ENCODE peak calls at places on chromosomes 3 and 15, in six cellular contexts. Y, S, U, D, V and M are unnamed samples. For H3K36me3, the result is how much of the 10 kb centered on the place peaks cover.

GRCh38 chr3:29721789-29722188 is 440.9 kb downstream of the RBMS3 start:
- DNase-seq in Y (no peak), S (peak), U (no peak), D (no peak), V (no peak), M (no peak)

GRCh38 chr15:96409231-96410138 is 79.0 kb downstream of the NR2F2 start:
- DNase-seq in Y (no peak), S (peak), U (no peak), D (no peak), V (no peak), M (peak)

GRCh38 chr3:3573341-3573740 is 225.9 kb upstream of the LRRN1 start:
- DNase-seq in Y (no peak), S (no peak), U (no peak), D (no peak), V (no peak), M (no peak)

GRCh38 chr15:60219841-60220240 is 177.9 kb downstream of the ANXA2 start:
- DNase-seq in Y (no peak), S (no peak), U (no peak), D (no peak), V (no peak), M (no peak)

GRCh38 chr15:99631256-99631655 is 65.5 kb downstream of the MEF2A start:
- DNase-seq in Y (no peak), S (no peak), U (no peak), D (no peak), V (no peak), M (no peak)

GRCh38 chr15:68051109-68051508 is 3.0 kb upstream of the PIAS1 start:
- DNase-seq in Y (no peak), S (no peak), U (no peak), D (no peak), V (no peak), M (no peak)

GRCh38 chr3:49006591-49007067 is 562 bp upstream of the WDR6 start:
- DNase-seq in Y (peak), S (peak), U (no peak), D (peak), V (peak), M (no peak)

GRCh38 chr3:159643406-159643805 is 345.2 kb upstream of the IL12A start:
- DNase-seq in Y (no peak), S (no peak), U (no peak), D (no peak), V (no peak), M (no peak)

GRCh38 chr3:135991621-135992020 is 26.1 kb downstream of the PPP2R3A start:
- DNase-seq in Y (no peak), S (no peak), U (no peak), D (peak), V (no peak), M (no peak)

GRCh38 chr15:74776851-74777768 is 4.8 kb upstream of the CSK start:
- DNase-seq in Y (peak), S (peak), U (no peak), D (no peak), V (peak), M (no peak)

GRCh38 chr3:51388286-51389029 is 2.6 kb upstream of the RBM15B start:
- DNase-seq in Y (no peak), S (no peak), U (peak), D (no peak), V (peak), M (peak)

GRCh38 chr3:98445949-98446406 is 17.0 kb upstream of the OR5K1 start:
- DNase-seq in Y (no peak), S (no peak), U (no peak), D (no peak), V (no peak), M (no peak)

GRCh38 chr15:52326758-52327157 is 31.2 kb upstream of the MYO5C start:
- DNase-seq in Y (no peak), S (peak), U (no peak), D (peak), V (no peak), M (no peak)

GRCh38 chr15:23642413-23643044 is 5.1 kb downstream of the MAGEL2 start:
- DNase-seq in Y (peak), S (peak), U (peak), D (peak), V (peak), M (peak)

GRCh38 chr15:43527802-43528541 is 10.6 kb downstream of the MAP1A start:
- DNase-seq in Y (no peak), S (no peak), U (no peak), D (no peak), V (no peak), M (no peak)

GRCh38 chr15:25243800-25244097 is 195.1 kb downstream of the UBE3A start:
- DNase-seq in Y (peak), S (no peak), U (no peak), D (no peak), V (peak), M (no peak)

GRCh38 chr15:72474912-72475601 is 927 bp downstream of the ARIH1 start:
- DNase-seq in Y (peak), S (peak), U (peak), D (peak), V (peak), M (peak)

DNA sequence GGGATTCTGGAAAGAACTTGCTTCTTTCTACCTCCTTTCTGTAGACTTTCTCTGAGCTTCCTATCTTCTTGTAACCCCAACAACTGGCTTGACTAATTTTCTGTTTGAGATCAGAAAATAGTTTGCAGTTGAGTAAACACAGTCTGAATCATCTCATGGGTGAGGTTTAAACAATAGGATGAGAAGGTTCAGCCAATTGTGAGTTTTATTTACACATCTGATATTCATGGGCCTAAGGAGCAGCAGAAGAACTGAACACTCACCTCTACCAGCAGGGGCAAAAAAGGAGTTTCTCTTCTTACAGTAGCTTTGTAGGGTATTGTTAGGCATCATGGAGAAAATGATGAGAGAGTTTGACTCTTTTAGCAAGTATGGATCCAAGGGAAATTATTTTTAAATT is 54.2 kb downstream of the DTWD1 start:
- DNase-seq in Y (no peak), S (peak), U (no peak), D (peak), V (no peak), M (peak)
- TF ChIP-seq CTCF in Y (no peak), S (no peak), U (no peak), D (peak), V (no peak), M (peak)

DNA sequence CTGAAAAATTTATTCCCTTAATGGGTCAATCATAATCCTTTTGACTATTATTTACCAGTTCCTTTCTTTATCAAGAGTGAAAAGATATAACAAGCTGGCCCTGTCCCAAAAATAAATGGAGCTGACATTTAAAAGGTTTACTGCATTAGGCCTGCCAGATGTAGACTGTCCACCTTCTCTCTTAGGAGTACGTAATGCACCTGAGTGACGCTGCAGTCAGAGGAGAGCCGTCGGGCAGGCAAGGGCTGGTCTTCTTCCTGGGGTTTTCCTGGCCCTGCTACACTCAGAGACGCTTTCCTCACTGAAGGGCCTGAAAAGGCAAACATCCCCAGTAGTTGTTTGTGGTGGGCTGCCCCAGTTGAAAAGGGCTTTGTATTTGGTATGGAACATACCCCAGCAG is 27.6 kb downstream of the NEK4 start:
- DNase-seq in Y (no peak), S (no peak), U (peak), D (no peak), V (no peak), M (no peak)
- H3K36me3 ChIP-seq in Y (half or more), S (half or more), U (half or more), D (under half), V (under half), M (under half)

DNA sequence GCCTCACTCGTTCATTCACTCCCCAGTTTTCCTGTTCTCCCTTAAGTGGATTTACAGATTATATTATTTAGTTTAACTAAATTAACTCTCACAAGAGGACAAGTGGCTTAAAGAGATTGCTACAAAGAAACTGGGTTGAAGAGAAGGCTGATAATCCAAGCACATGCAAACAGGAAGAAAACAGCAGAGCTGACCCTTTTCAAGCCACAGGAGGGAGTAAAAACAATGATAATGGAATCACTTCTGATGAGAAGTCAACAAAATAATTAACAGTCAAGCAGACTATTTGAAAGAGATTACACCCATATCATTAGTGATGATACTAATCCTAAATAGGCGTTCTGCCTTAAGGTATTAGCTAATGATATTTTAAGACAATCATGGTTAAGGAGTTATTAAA is 31.7 kb downstream of the BOC start:
- DNase-seq in Y (no peak), S (no peak), U (no peak), D (no peak), V (no peak), M (no peak)
- H3K27ac ChIP-seq in Y (no peak), S (no peak), U (peak), D (no peak), V (no peak), M (no peak)

GRCh38 chr3:115438799-115439198 is 184.5 kb upstream of the GAP43 start:
- DNase-seq in Y (no peak), S (no peak), U (no peak), D (no peak), V (no peak), M (no peak)
- TF ChIP-seq CTCF in Y (no peak), S (no peak), U (no peak), D (no peak), V (no peak), M (no peak)

GRCh38 chr15:101309436-101310162 is 14.6 kb upstream of the SNRPA1 start:
- DNase-seq in Y (peak), S (no peak), U (peak), D (no peak), V (no peak), M (no peak)

GRCh38 chr15:101307048-101307896 is 12.2 kb upstream of the SNRPA1 start:
- DNase-seq in Y (peak), S (no peak), U (no peak), D (no peak), V (no peak), M (no peak)

GRCh38 chr15:101310163-101310480 is 15.1 kb upstream of the SNRPA1 start:
- DNase-seq in Y (peak), S (no peak), U (no peak), D (no peak), V (no peak), M (no peak)

GRCh38 chr15:101307897-101308603 is 13.0 kb upstream of the SNRPA1 start:
- DNase-seq in Y (peak), S (no peak), U (peak), D (no peak), V (no peak), M (no peak)

GRCh38 chr15:101308604-101309435 is 13.8 kb upstream of the SNRPA1 start:
- DNase-seq in Y (peak), S (no peak), U (peak), D (no peak), V (no peak), M (no peak)
- H3K36me3 ChIP-seq in Y (under half), S (under half), U (under half), D (under half), V (under half), M (under half)

DNA sequence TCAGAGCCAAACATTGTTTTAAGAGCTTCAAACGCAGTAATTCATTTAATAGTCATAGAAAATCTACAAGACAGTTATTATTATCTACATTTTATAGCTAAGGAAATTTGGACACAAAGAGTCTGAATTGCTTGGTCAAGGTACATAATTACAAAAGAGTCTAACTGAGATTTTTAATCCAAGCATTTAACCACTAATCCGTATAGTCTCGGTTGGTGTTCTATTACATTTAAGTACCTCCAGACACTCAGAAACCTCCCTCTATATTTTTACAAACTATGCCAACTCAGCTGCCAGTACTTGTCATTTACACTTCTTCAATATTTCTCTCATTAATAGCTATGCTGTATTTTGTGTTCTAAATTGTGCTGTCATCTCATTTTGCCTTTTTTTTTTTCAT is 240.2 kb upstream of the PLSCR5 start:
- DNase-seq in Y (no peak), S (no peak), U (no peak), D (no peak), V (no peak), M (no peak)
- H3K27ac ChIP-seq in Y (no peak), S (no peak), U (no peak), D (no peak), V (no peak), M (no peak)